ENCODE peak calls at places on chromosomes 1 and 21, in nine cellular contexts. F, E, G, P, N, U, Z, J and A are unnamed samples.
A peak's percentile ranks its signal among the peaks of the same experiment; 100 is the strongest.

GRCh38 chr1:243490147-243490546 is 234.3 kb downstream of the SDCCAG8 start:
- DNase-seq in E (no peak), G (no peak), P (no peak), F (no peak), Z (no peak), U (no peak), J (no peak), N (no peak), A (no peak)

GRCh38 chr1:246742396-246742795 is 18.2 kb downstream of the SCCPDH start:
- DNase-seq in U (no peak), N (no peak), Z (no peak), G (no peak), E (no peak), P (no peak), F (no peak), J (no peak), A (no peak)

GRCh38 chr1:45752441-45753052 is 2.1 kb upstream of the IPP start:
- DNase-seq in G (no peak), U (no peak), E (no peak), N (no peak), Z (peak; percentile 44), J (no peak), P (no peak), F (no peak), A (no peak)

GRCh38 chr1:241675983-241676382 is 23.9 kb downstream of the WDR64 start:
- DNase-seq in N (no peak), F (no peak), U (no peak), E (no peak), Z (no peak), P (no peak), G (peak; percentile 16), J (no peak), A (no peak)

GRCh38 chr1:17027403-17027802 is 15.7 kb upstream of the ATP13A2 start:
- DNase-seq in Z (peak; percentile 76), J (no peak), F (peak; percentile 82), N (no peak), E (no peak), G (no peak), P (no peak), U (no peak), A (no peak)

GRCh38 chr1:20280399-20280798 is 10.3 kb upstream of the VWA5B1 start:
- DNase-seq in Z (no peak), F (no peak), U (no peak), J (no peak), P (no peak), N (no peak), E (peak; percentile 24), G (peak; percentile 23), A (no peak)

GRCh38 chr1:93744299-93744988 is 62.8 kb upstream of the BCAR3 start:
- DNase-seq in J (no peak), P (no peak), G (no peak), F (no peak), N (no peak), E (no peak), U (no peak), Z (no peak), A (no peak)

GRCh38 chr1:56064705-56065104 is 514.7 kb downstream of the PLPP3 start:
- DNase-seq in J (no peak), E (no peak), N (no peak), Z (peak; percentile 32), P (no peak), G (no peak), F (no peak), U (no peak), A (no peak)

DNA sequence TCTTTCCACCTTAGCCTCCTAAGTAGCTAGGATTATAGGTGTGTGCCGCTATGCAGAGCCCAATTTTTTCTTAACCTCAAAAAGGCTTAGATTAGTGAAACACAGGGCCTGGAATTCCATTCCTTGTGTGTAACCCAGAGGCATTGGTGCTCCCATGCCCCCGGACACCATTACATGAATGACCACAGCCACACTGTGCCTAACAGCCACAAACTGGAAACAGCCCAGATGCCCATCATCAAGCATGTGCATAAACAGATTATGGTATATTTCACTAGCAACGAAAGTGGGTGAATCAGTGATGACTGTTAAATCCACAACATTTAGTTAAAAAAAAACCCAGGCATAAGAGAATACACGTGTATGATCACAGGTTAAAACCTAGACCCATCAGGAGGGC is 24.4 kb downstream of the ADAM30 start:
- DNase-seq in E (no peak), G (no peak), F (no peak), U (no peak), J (no peak), P (no peak), Z (peak; percentile 64), N (no peak), A (no peak)
- H3K4me3 ChIP-seq in E (no peak overlapping the region), G (no peak overlapping the region), F (no peak overlapping the region), U (no peak overlapping the region), J (no peak overlapping the region), P (no peak overlapping the region), Z (no peak overlapping the region), N (no peak overlapping the region), A (no peak overlapping the region)

DNA sequence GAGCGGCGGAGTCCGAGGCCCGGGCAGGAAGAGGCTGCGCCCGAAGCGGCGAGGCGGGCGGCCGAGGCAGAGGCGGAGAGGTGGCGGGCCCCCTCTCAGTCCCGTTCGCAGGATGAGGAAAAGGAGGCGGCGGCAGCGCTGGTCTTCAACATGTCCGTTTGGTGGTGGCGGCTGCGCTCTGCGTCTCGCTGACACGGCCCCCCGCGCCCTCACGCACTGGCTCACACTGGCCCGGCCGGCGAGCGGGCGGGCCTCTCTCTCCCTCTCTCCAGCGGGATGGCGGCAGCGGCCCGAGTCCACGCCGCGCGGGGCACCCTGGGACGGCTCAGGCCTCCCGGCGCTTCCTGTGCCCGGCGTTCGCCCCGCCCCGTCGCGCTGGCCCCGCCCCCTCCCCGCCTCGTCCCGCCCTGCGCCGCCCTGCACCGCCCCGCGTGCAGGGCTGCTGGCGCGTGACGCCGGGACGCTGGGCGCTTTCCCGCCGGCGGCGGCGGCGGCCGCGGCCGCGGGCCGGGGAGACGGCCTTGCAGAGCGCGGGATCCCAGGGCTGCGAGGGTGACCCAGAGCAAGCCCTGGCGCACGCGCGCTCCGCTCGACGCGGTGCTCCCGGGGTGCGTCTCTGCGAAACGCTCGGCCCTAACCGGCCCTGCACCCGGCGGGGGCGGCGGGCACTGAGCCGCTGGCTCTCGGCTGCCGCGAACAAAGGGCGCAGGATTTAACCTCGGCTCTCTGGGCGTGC is at the start of gene SCAF4:
- DNase-seq in Z (peak; percentile 97), J (peak; percentile 93), P (peak; percentile 88), N (no peak), G (peak; percentile 98), U (peak; percentile 98), F (peak; percentile 94), E (peak; percentile 92), A (peak; percentile 93)
- H3K4me1 ChIP-seq in Z (peaks cover 31% of the 10 kb centered on the region), J (peaks cover 49% of the 10 kb centered on the region), P (peaks cover 13% of the 10 kb centered on the region), N (peaks cover 8% of the 10 kb centered on the region), G (peaks cover 20% of the 10 kb centered on the region), U (peaks cover 78% of the 10 kb centered on the region), F (peaks cover 49% of the 10 kb centered on the region), E (peaks cover 24% of the 10 kb centered on the region), A (peaks cover 14% of the 10 kb centered on the region)

GRCh38 chr1:38047603-38048146 is 1.1 kb upstream of the POU3F1 start:
- DNase-seq in P (no peak), G (no peak), N (no peak), E (no peak), Z (peak; percentile 66), J (no peak), F (no peak), U (no peak), A (no peak)
- H3K4me3 ChIP-seq in P (peak overlapping the region; percentile 85), G (peak overlapping the region; percentile 59), N (peak overlapping the region; percentile 46), E (peak overlapping the region; percentile 52), Z (peak overlapping the region; percentile 73), J (peak overlapping the region; percentile 55), F (peak overlapping the region; percentile 73), U (peak overlapping the region; percentile 69), A (no peak overlapping the region)

GRCh38 chr1:61169634-61170033 is 87.3 kb downstream of the NFIA start:
- DNase-seq in U (no peak), F (no peak), Z (no peak), P (no peak), J (no peak), G (no peak), N (no peak), E (no peak), A (no peak)
- H3K4me1 ChIP-seq in U (peaks cover 34% of the 10 kb centered on the region), F (peaks cover 16% of the 10 kb centered on the region), Z (peaks cover 26% of the 10 kb centered on the region), P (no peaks in the 10 kb centered on the region), J (peaks cover 70% of the 10 kb centered on the region), G (peaks cover 25% of the 10 kb centered on the region), N (no peaks in the 10 kb centered on the region), E (no peaks in the 10 kb centered on the region), A (no peaks in the 10 kb centered on the region)

GRCh38 chr1:50424045-50424939 is 1.0 kb upstream of the DMRTA2 start:
- DNase-seq in U (no peak), P (no peak), F (no peak), E (no peak), N (no peak), G (peak; percentile 54), J (no peak), Z (no peak), A (no peak)
- H3K4me3 ChIP-seq in U (peak overlapping the region; percentile 34), P (no peak overlapping the region), F (peak overlapping the region; percentile 49), E (peak overlapping the region; percentile 34), N (no peak overlapping the region), G (peak overlapping the region; percentile 47), J (peak overlapping the region; percentile 36), Z (peak overlapping the region; percentile 50), A (no peak overlapping the region)

DNA sequence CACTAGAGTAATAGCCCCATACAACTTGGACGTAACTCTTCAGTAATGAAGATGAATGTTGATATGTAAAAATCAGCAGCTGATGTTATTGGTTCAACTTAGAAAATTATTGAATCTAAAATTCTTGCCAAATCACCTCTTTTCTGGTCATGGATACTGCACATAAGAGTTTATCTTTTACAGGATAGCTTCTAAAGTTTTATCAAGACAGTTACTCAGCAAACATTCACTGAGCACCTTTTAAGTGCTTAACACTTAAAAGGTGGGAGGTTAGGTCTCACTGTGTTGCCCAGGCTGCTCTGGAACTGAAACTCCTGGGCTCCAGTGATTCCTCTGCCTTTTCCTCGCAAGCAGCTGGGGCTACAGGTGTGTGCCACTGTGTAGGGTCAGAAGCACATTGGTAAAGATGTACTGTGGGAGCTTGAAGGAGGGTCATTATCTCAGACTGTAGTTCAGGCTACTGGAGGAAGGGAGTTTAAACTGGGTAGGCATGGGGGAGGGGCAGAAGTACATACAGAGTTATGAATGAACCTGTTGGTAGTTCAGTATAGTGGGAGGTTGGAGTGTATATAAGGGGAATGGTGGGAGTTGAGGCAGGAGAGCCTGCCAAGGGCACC is 2.0 kb downstream of the MPZL1 start:
- DNase-seq in Z (no peak), J (no peak), G (no peak), F (no peak), P (no peak), E (no peak), N (no peak), U (no peak), A (peak; percentile 56)
- H3K4me1 ChIP-seq in Z (peaks cover 35% of the 10 kb centered on the region), J (peaks cover 54% of the 10 kb centered on the region), G (peaks cover 22% of the 10 kb centered on the region), F (peaks cover 36% of the 10 kb centered on the region), P (no peaks in the 10 kb centered on the region), E (no peaks in the 10 kb centered on the region), N (peaks cover 5% of the 10 kb centered on the region), U (peaks cover 76% of the 10 kb centered on the region), A (peaks cover 14% of the 10 kb centered on the region)

GRCh38 chr1:179369751-179370341 is 4.1 kb downstream of the AXDND1 start:
- DNase-seq in N (peak; percentile 25), E (peak; percentile 39), Z (peak; percentile 79), U (no peak), P (peak; percentile 36), F (no peak), J (no peak), G (peak; percentile 63), A (no peak)

GRCh38 chr1:179366093-179366800 is 476 bp downstream of the AXDND1 start:
- DNase-seq in E (no peak), G (no peak), F (no peak), N (no peak), U (no peak), J (no peak), Z (peak; percentile 72), P (no peak), A (no peak)

GRCh38 chr1:179365342-179366092 is at the start of gene AXDND1:
- DNase-seq in P (peak; percentile 66), E (peak; percentile 93), G (peak; percentile 90), J (peak; percentile 88), F (peak; percentile 94), N (peak; percentile 52), U (peak; percentile 97), Z (peak; percentile 95), A (peak; percentile 94)
- H3K4me3 ChIP-seq in P (peak within 1 kb of the TSS; percentile 99), E (peak within 1 kb of the TSS; percentile 89), G (peak within 1 kb of the TSS; percentile 69), J (peak within 1 kb of the TSS; percentile 70), F (peak within 1 kb of the TSS; percentile 77), N (peak within 1 kb of the TSS; percentile 96), U (peak within 1 kb of the TSS; percentile 58), Z (peak within 1 kb of the TSS; percentile 93), A (peak within 1 kb of the TSS; percentile 52)